ENCODE peak calls at places on chromosomes 16 and 17, in four cellular contexts. Z is RPMI7951; V is stimulated activated CD8-positive, alpha-beta memory T cell treated with anti-CD3 and anti-CD28 coated beads, Interleukin-2, amount 100 ng/mL, for 48 hours; W is Daoy. E is an unnamed sample.

GRCh38 chr17:77252736-77253135 is 112.0 kb downstream of the SEC14L1 start:
- DNase-seq in W (no peak), V (no peak), Z (no peak), E (no peak)

GRCh38 chr17:65173284-65173793 is 36.2 kb downstream of the RGS9 start:
- DNase-seq in W (peak), V (no peak), Z (peak), E (no peak)

GRCh38 chr16:22171953-22172352 is 9.6 kb downstream of the SDR42E2 start:
- DNase-seq in V (no peak), W (no peak), Z (no peak), E (no peak)

GRCh38 chr17:81453049-81453448 is 57.8 kb downstream of the BAHCC1 start:
- DNase-seq in Z (no peak), V (no peak), W (no peak), E (no peak)

GRCh38 chr17:51166198-51166986 is at the start of gene NME2:
- DNase-seq in W (peak), V (peak), Z (peak), E (peak)

GRCh38 chr16:47143677-47144558 is at the start of gene NETO2:
- DNase-seq in V (peak), Z (peak), W (peak), E (peak)

GRCh38 chr17:73096866-73097265 is 4.4 kb upstream of the SLC39A11 start:
- DNase-seq in V (no peak), W (peak), Z (peak), E (no peak)

GRCh38 chr17:56108811-56109284 is 44.4 kb upstream of the ANKFN1 start:
- DNase-seq in Z (no peak), V (no peak), W (no peak), E (no peak)

GRCh38 chr16:56732832-56733231 is 2.9 kb downstream of the NUP93 start:
- DNase-seq in Z (no peak), W (no peak), V (no peak), E (no peak)

GRCh38 chr17:55319933-55320593 is 55.3 kb downstream of the HLF start:
- DNase-seq in W (no peak), V (no peak), Z (no peak), E (no peak)

GRCh38 chr16:30660424-30661251 is 2.4 kb downstream of the FBRS start:
- DNase-seq in W (peak), V (peak), Z (peak), E (peak)

GRCh38 chr16:19858006-19858653 is 26.5 kb downstream of the GPRC5B start:
- DNase-seq in W (peak), V (no peak), Z (no peak), E (no peak)

GRCh38 chr17:7437369-7437863 is 1.9 kb upstream of the FGF11 start:
- DNase-seq in W (no peak), V (no peak), Z (no peak), E (no peak)

E was measured in activated CD8-positive, alpha-beta memory T cell treated with anti-CD3 and anti-CD28 coated beads for 48 hours.